ENCODE peak calls at places on chromosomes 11 and 22, in ten cellular contexts. M, X, C, U, Y, V, G, A, Z and S are unnamed samples.

GRCh38 chr22:36817429-36817783 is 571 bp upstream of the PVALB start:
- DNase-seq in M (no peak), X (no peak), C (no peak), U (peak; percentile 58), Y (no peak), V (no peak), G (no peak), A (no peak), Z (no peak), S (no peak)

GRCh38 chr11:1390603-1391164 is 950 bp downstream of the BRSK2 start:
- DNase-seq in M (no peak), X (no peak), C (peak; percentile 79), U (peak; percentile 60), Y (no peak), V (no peak), G (no peak), A (no peak), Z (peak; percentile 68), S (peak; percentile 42)

GRCh38 chr22:19287889-19288288 is 3.6 kb downstream of the CLTCL1 start:
- DNase-seq in M (no peak), X (no peak), C (no peak), U (no peak), Y (no peak), V (no peak), G (peak; percentile 65), A (no peak), Z (no peak), S (no peak)

GRCh38 chr22:38440747-38441350 is 14.2 kb downstream of the KCNJ4 start:
- DNase-seq in M (no peak), X (no peak), C (peak; percentile 67), U (no peak), Y (no peak), V (no peak), G (no peak), A (no peak), Z (no peak), S (no peak)

GRCh38 chr11:3995307-3995706 is 99.3 kb upstream of the RRM1 start:
- DNase-seq in M (no peak), X (no peak), C (no peak), U (no peak), Y (no peak), V (no peak), G (no peak), A (no peak), Z (no peak), S (no peak)

GRCh38 chr11:114251797-114252327 is 44.3 kb upstream of the NNMT start:
- DNase-seq in M (no peak), X (no peak), C (no peak), U (peak; percentile 61), Y (no peak), V (no peak), G (no peak), A (no peak), Z (no peak), S (no peak)

GRCh38 chr11:12280199-12280837 is 97.1 kb upstream of the PARVA start:
- DNase-seq in M (no peak), X (no peak), C (no peak), U (peak; percentile 27), Y (no peak), V (no peak), G (no peak), A (peak; percentile 40), Z (no peak), S (no peak)

GRCh38 chr22:35154937-35155387 is 89.0 kb downstream of the ISX start:
- DNase-seq in M (no peak), X (peak; percentile 21), C (peak; percentile 64), U (peak; percentile 93), Y (no peak), V (peak; percentile 3), G (peak; percentile 45), A (no peak), Z (no peak), S (peak; percentile 76)

GRCh38 chr11:45662096-45662664 is 3.2 kb downstream of the CHST1 start:
- DNase-seq in M (no peak), X (no peak), C (no peak), U (no peak), Y (no peak), V (no peak), G (no peak), A (no peak), Z (no peak), S (no peak)